ENCODE peak calls at places on chromosomes 5 and 9, in six cellular contexts. One of them, this sample, is unnamed. For H3K9me3, the result is how much of the 10 kb centered on the place peaks cover.

GRCh38 chr5:54443264-54443663 is 12.2 kb upstream of the HSPB3 start:
- DNase-seq in colonic mucosa: no peak
- DNase-seq in CD8-positive, alpha-beta memory T cell: no peak
- DNase-seq in cardiac muscle cell: peak
- DNase-seq in astrocyte: peak
- DNase-seq in tibial nerve: no peak
- DNase-seq in this sample: no peak

GRCh38 chr5:68088302-68088701 is 127.3 kb upstream of the PIK3R1 start:
- DNase-seq in CD8-positive, alpha-beta memory T cell: no peak
- DNase-seq in tibial nerve: no peak
- DNase-seq in cardiac muscle cell: peak
- DNase-seq in colonic mucosa: no peak
- DNase-seq in astrocyte: peak
- DNase-seq in this sample: no peak

GRCh38 chr5:537098-537497 is 12.8 kb upstream of the SLC9A3 start:
- DNase-seq in tibial nerve: no peak
- DNase-seq in astrocyte: no peak
- DNase-seq in colonic mucosa: no peak
- DNase-seq in CD8-positive, alpha-beta memory T cell: peak
- DNase-seq in cardiac muscle cell: no peak
- DNase-seq in this sample: peak

GRCh38 chr9:135414293-135414692 is 65.3 kb upstream of the PPP1R26 start:
- DNase-seq in CD8-positive, alpha-beta memory T cell: no peak
- DNase-seq in cardiac muscle cell: no peak
- DNase-seq in tibial nerve: no peak
- DNase-seq in astrocyte: no peak
- DNase-seq in colonic mucosa: no peak
- DNase-seq in this sample: no peak

GRCh38 chr5:19927919-19928318 is 60.1 kb downstream of the CDH18 start:
- DNase-seq in astrocyte: no peak
- DNase-seq in CD8-positive, alpha-beta memory T cell: no peak
- DNase-seq in tibial nerve: no peak
- DNase-seq in colonic mucosa: no peak
- DNase-seq in cardiac muscle cell: no peak
- DNase-seq in this sample: no peak

GRCh38 chr5:126884269-126884819 is 107.4 kb downstream of the LMNB1 start:
- DNase-seq in tibial nerve: no peak
- DNase-seq in astrocyte: peak
- DNase-seq in cardiac muscle cell: peak
- DNase-seq in CD8-positive, alpha-beta memory T cell: no peak
- DNase-seq in colonic mucosa: no peak
- DNase-seq in this sample: no peak

GRCh38 chr9:118962426-118962825 is 406.8 kb downstream of the BRINP1 start:
- DNase-seq in cardiac muscle cell: no peak
- DNase-seq in colonic mucosa: no peak
- DNase-seq in tibial nerve: no peak
- DNase-seq in astrocyte: peak
- DNase-seq in CD8-positive, alpha-beta memory T cell: no peak
- DNase-seq in this sample: no peak

GRCh38 chr5:71830626-71831539 is 111.8 kb downstream of the CARTPT start:
- DNase-seq in cardiac muscle cell: peak
- DNase-seq in tibial nerve: peak
- DNase-seq in colonic mucosa: peak
- DNase-seq in astrocyte: peak
- DNase-seq in CD8-positive, alpha-beta memory T cell: no peak
- DNase-seq in this sample: no peak

GRCh38 chr9:16458696-16459420 is 411.6 kb downstream of the BNC2 start:
- DNase-seq in cardiac muscle cell: peak
- DNase-seq in colonic mucosa: no peak
- DNase-seq in tibial nerve: no peak
- DNase-seq in astrocyte: peak
- DNase-seq in CD8-positive, alpha-beta memory T cell: no peak
- DNase-seq in this sample: no peak

GRCh38 chr5:65263291-65263690 is 218.4 kb downstream of the ADAMTS6 start:
- DNase-seq in cardiac muscle cell: peak
- DNase-seq in CD8-positive, alpha-beta memory T cell: no peak
- DNase-seq in colonic mucosa: no peak
- DNase-seq in astrocyte: peak
- DNase-seq in tibial nerve: no peak
- DNase-seq in this sample: no peak

GRCh38 chr5:91162534-91163381 is 220.4 kb downstream of the ARRDC3 start:
- DNase-seq in CD8-positive, alpha-beta memory T cell: peak
- DNase-seq in astrocyte: peak
- DNase-seq in colonic mucosa: peak
- DNase-seq in cardiac muscle cell: peak
- DNase-seq in tibial nerve: peak
- DNase-seq in this sample: no peak

GRCh38 chr5:76479973-76480667 is 77.0 kb downstream of the IQGAP2 start:
- DNase-seq in colonic mucosa: peak
- DNase-seq in CD8-positive, alpha-beta memory T cell: no peak
- DNase-seq in astrocyte: no peak
- DNase-seq in cardiac muscle cell: no peak
- DNase-seq in tibial nerve: no peak
- DNase-seq in this sample: no peak

GRCh38 chr5:120174089-120174488 is 290.0 kb upstream of the PRR16 start:
- DNase-seq in tibial nerve: no peak
- DNase-seq in astrocyte: no peak
- DNase-seq in CD8-positive, alpha-beta memory T cell: no peak
- DNase-seq in colonic mucosa: no peak
- DNase-seq in cardiac muscle cell: no peak
- DNase-seq in this sample: no peak

GRCh38 chr5:61139094-61139873 is 23.0 kb downstream of the SMIM15 start:
- DNase-seq in colonic mucosa: no peak
- DNase-seq in tibial nerve: no peak
- DNase-seq in astrocyte: no peak
- DNase-seq in cardiac muscle cell: peak
- DNase-seq in CD8-positive, alpha-beta memory T cell: no peak
- DNase-seq in this sample: no peak

GRCh38 chr9:121652037-121652837 is 803 bp downstream of the DAB2IP start:
- DNase-seq in astrocyte: no peak
- DNase-seq in colonic mucosa: peak
- DNase-seq in tibial nerve: no peak
- DNase-seq in cardiac muscle cell: no peak
- DNase-seq in CD8-positive, alpha-beta memory T cell: peak
- DNase-seq in this sample: no peak

GRCh38 chr9:90870646-90871326 is 69.2 kb downstream of the SYK start:
- DNase-seq in tibial nerve: no peak
- DNase-seq in astrocyte: peak
- DNase-seq in colonic mucosa: peak
- DNase-seq in cardiac muscle cell: peak
- DNase-seq in CD8-positive, alpha-beta memory T cell: no peak
- DNase-seq in this sample: no peak

GRCh38 chr5:39424751-39425524 is at the start of gene DAB2:
- DNase-seq in tibial nerve: peak
- DNase-seq in CD8-positive, alpha-beta memory T cell: peak
- DNase-seq in cardiac muscle cell: peak
- DNase-seq in astrocyte: peak
- DNase-seq in colonic mucosa: peak
- DNase-seq in this sample: peak

GRCh38 chr5:142944140-142944539 is 174.0 kb downstream of the ARHGAP26 start:
- DNase-seq in cardiac muscle cell: no peak
- DNase-seq in astrocyte: peak
- DNase-seq in colonic mucosa: no peak
- DNase-seq in tibial nerve: no peak
- DNase-seq in CD8-positive, alpha-beta memory T cell: no peak
- DNase-seq in this sample: no peak

GRCh38 chr9:19769213-19769612 is 19.6 kb downstream of the SLC24A2 start:
- DNase-seq in astrocyte: no peak
- DNase-seq in tibial nerve: no peak
- DNase-seq in colonic mucosa: no peak
- DNase-seq in cardiac muscle cell: no peak
- DNase-seq in CD8-positive, alpha-beta memory T cell: no peak
- DNase-seq in this sample: no peak

GRCh38 chr5:110288766-110289165 is 437.7 kb downstream of the TMEM232 start:
- DNase-seq in CD8-positive, alpha-beta memory T cell: no peak
- DNase-seq in cardiac muscle cell: no peak
- DNase-seq in colonic mucosa: no peak
- DNase-seq in tibial nerve: no peak
- DNase-seq in astrocyte: peak
- DNase-seq in this sample: no peak

GRCh38 chr5:35717718-35718117 is 100.1 kb downstream of the SPEF2 start:
- DNase-seq in cardiac muscle cell: no peak
- DNase-seq in CD8-positive, alpha-beta memory T cell: no peak
- DNase-seq in astrocyte: no peak
- DNase-seq in colonic mucosa: no peak
- DNase-seq in tibial nerve: no peak
- DNase-seq in this sample: no peak

GRCh38 chr5:58322453-58322852 is 137.4 kb downstream of the PLK2 start:
- DNase-seq in astrocyte: peak
- DNase-seq in colonic mucosa: no peak
- DNase-seq in CD8-positive, alpha-beta memory T cell: no peak
- DNase-seq in cardiac muscle cell: peak
- DNase-seq in tibial nerve: no peak
- DNase-seq in this sample: no peak

GRCh38 chr9:77663754-77664153 is 15.6 kb upstream of the GNA14 start:
- DNase-seq in astrocyte: peak
- DNase-seq in cardiac muscle cell: no peak
- DNase-seq in CD8-positive, alpha-beta memory T cell: no peak
- DNase-seq in tibial nerve: no peak
- DNase-seq in colonic mucosa: peak
- DNase-seq in this sample: no peak

GRCh38 chr9:134065720-134066419 is 2.0 kb downstream of the BRD3 start:
- DNase-seq in colonic mucosa: peak
- DNase-seq in tibial nerve: no peak
- DNase-seq in astrocyte: peak
- DNase-seq in cardiac muscle cell: peak
- DNase-seq in CD8-positive, alpha-beta memory T cell: peak
- DNase-seq in this sample: peak

GRCh38 chr5:31728039-31728438 is 89.1 kb downstream of the PDZD2 start:
- DNase-seq in tibial nerve: no peak
- DNase-seq in colonic mucosa: no peak
- DNase-seq in astrocyte: no peak
- DNase-seq in CD8-positive, alpha-beta memory T cell: no peak
- DNase-seq in cardiac muscle cell: no peak
- DNase-seq in this sample: no peak

GRCh38 chr9:31347082-31347617 is 1037.3 kb upstream of the ACO1 start:
- DNase-seq in cardiac muscle cell: peak
- DNase-seq in CD8-positive, alpha-beta memory T cell: no peak
- DNase-seq in colonic mucosa: no peak
- DNase-seq in astrocyte: no peak
- DNase-seq in tibial nerve: no peak
- DNase-seq in this sample: no peak

GRCh38 chr9:124551472-124552339 is 44.5 kb upstream of the NR5A1 start:
- DNase-seq in colonic mucosa: peak
- DNase-seq in CD8-positive, alpha-beta memory T cell: no peak
- DNase-seq in tibial nerve: no peak
- DNase-seq in astrocyte: peak
- DNase-seq in cardiac muscle cell: peak
- DNase-seq in this sample: no peak

GRCh38 chr5:141646026-141646425 is 5.2 kb downstream of the FCHSD1 start:
- DNase-seq in cardiac muscle cell: no peak
- DNase-seq in colonic mucosa: no peak
- DNase-seq in tibial nerve: no peak
- DNase-seq in CD8-positive, alpha-beta memory T cell: no peak
- DNase-seq in astrocyte: no peak
- DNase-seq in this sample: no peak

GRCh38 chr9:89444212-89444611 is 53.7 kb downstream of the SEMA4D start:
- DNase-seq in CD8-positive, alpha-beta memory T cell: peak
- DNase-seq in tibial nerve: no peak
- DNase-seq in astrocyte: no peak
- DNase-seq in cardiac muscle cell: peak
- DNase-seq in colonic mucosa: no peak
- DNase-seq in this sample: peak

DNA sequence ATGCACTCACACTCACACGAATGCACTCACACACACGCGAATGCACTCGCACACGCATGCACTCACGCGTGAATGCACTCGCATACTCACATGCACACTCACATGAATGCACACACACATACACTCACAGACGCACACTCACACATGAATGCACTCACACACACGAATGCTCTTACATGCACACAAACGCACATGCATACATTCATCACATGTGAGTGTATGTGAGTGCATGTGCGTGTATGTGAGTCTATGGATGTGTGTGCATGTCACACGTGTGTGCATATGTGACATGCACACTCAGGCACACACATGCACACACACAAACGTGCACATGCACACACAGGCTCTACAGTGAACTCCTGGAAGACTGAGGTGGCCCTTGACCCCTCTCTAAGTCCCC is 121.7 kb downstream of the ADAMTS2 start:
- DNase-seq in tibial nerve: no peak
- DNase-seq in CD8-positive, alpha-beta memory T cell: no peak
- DNase-seq in colonic mucosa: no peak
- DNase-seq in astrocyte: no peak
- DNase-seq in cardiac muscle cell: no peak
- DNase-seq in this sample: no peak
- H3K9me3 ChIP-seq in tibial nerve: under half
- H3K9me3 ChIP-seq in CD8-positive, alpha-beta memory T cell: under half
- H3K9me3 ChIP-seq in colonic mucosa: under half
- H3K9me3 ChIP-seq in astrocyte: under half
- H3K9me3 ChIP-seq in cardiac muscle cell: under half
- H3K9me3 ChIP-seq in this sample: under half

DNA sequence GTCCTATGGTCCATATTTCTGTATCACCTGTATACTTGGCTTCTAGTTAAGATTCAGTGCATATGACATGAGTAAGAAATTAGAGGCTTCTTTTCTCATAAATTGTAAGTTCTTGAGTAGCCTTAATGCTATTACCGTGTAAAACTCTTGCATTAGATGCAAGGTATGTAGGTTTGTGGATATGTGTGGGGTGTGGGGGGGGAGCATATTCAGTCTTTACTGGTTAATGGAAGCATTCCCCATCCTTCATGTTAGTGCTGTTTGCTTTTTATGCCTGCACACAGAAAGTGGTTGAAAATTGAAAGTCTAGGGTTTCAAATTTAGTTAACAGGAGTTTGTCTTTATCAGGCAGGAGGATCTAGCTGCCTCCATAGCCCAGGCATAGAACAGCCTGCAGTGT is 16.1 kb downstream of the RAI14 start:
- DNase-seq in tibial nerve: no peak
- DNase-seq in colonic mucosa: no peak
- DNase-seq in astrocyte: no peak
- DNase-seq in CD8-positive, alpha-beta memory T cell: no peak
- DNase-seq in cardiac muscle cell: no peak
- DNase-seq in this sample: no peak
- H3K9me3 ChIP-seq in tibial nerve: under half
- H3K9me3 ChIP-seq in colonic mucosa: under half
- H3K9me3 ChIP-seq in astrocyte: under half
- H3K9me3 ChIP-seq in CD8-positive, alpha-beta memory T cell: under half
- H3K9me3 ChIP-seq in cardiac muscle cell: under half
- H3K9me3 ChIP-seq in this sample: under half

DNA sequence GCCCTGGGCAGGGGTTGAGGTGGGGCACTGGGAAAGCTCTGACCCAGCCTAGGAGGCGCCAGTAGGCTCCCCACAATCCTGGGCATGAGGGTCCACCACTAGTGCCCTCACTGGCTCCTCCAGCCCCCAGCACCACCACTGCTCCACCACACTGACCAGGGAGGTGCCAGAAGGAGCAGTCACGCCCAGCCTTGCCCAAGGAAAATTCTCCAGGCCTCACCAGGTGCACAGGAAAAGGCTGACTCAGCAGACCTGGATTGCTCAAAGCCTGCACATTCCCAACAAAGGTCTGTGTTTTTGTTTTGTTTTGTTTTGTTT is 62.9 kb downstream of the ZNF354C start:
- DNase-seq in tibial nerve: no peak
- DNase-seq in CD8-positive, alpha-beta memory T cell: no peak
- DNase-seq in colonic mucosa: no peak
- DNase-seq in cardiac muscle cell: no peak
- DNase-seq in astrocyte: no peak
- DNase-seq in this sample: no peak
- H3K9me3 ChIP-seq in tibial nerve: under half
- H3K9me3 ChIP-seq in CD8-positive, alpha-beta memory T cell: under half
- H3K9me3 ChIP-seq in colonic mucosa: under half
- H3K9me3 ChIP-seq in cardiac muscle cell: under half
- H3K9me3 ChIP-seq in astrocyte: under half
- H3K9me3 ChIP-seq in this sample: under half

GRCh38 chr5:157785781-157786180 is 42.3 kb downstream of the LSM11 start:
- DNase-seq in tibial nerve: no peak
- DNase-seq in colonic mucosa: no peak
- DNase-seq in CD8-positive, alpha-beta memory T cell: no peak
- DNase-seq in astrocyte: no peak
- DNase-seq in cardiac muscle cell: no peak
- DNase-seq in this sample: no peak
- H3K9me3 ChIP-seq in tibial nerve: under half
- H3K9me3 ChIP-seq in colonic mucosa: under half
- H3K9me3 ChIP-seq in CD8-positive, alpha-beta memory T cell: under half
- H3K9me3 ChIP-seq in astrocyte: under half
- H3K9me3 ChIP-seq in cardiac muscle cell: under half
- H3K9me3 ChIP-seq in this sample: under half

This sample was measured in T-helper 17 cell.